ENCODE peak calls at places on chromosomes 1 and 21, in four cellular contexts. One of them, this sample, is unnamed.

GRCh38 chr1:21653744-21654100 is 15.4 kb downstream of the RAP1GAP start:
- DNase-seq in WTC11: no peak
- DNase-seq in K562: no peak
- DNase-seq in HepG2: no peak
- DNase-seq in this sample: no peak

GRCh38 chr21:45949928-45950739 is 31.4 kb upstream of the COL6A1 start:
- DNase-seq in WTC11: no peak
- DNase-seq in K562: no peak
- DNase-seq in HepG2: no peak
- DNase-seq in this sample: no peak

GRCh38 chr1:38018864-38019343 is 6.4 kb downstream of the UTP11 start:
- DNase-seq in WTC11: no peak
- DNase-seq in K562: no peak
- DNase-seq in HepG2: peak
- DNase-seq in this sample: no peak

GRCh38 chr21:14918542-14918941 is 146.3 kb downstream of the NRIP1 start:
- DNase-seq in WTC11: no peak
- DNase-seq in K562: no peak
- DNase-seq in HepG2: no peak
- DNase-seq in this sample: no peak

GRCh38 chr21:26137379-26138060 is 33.0 kb downstream of the APP start:
- DNase-seq in WTC11: no peak
- DNase-seq in K562: no peak
- DNase-seq in HepG2: no peak
- DNase-seq in this sample: no peak

GRCh38 chr1:68087184-68087583 is 36.8 kb upstream of the DIRAS3 start:
- DNase-seq in WTC11: no peak
- DNase-seq in K562: no peak
- DNase-seq in HepG2: no peak
- DNase-seq in this sample: no peak

GRCh38 chr1:47887060-47887851 is 109.9 kb downstream of the TRABD2B start:
- DNase-seq in WTC11: no peak
- DNase-seq in K562: no peak
- DNase-seq in HepG2: no peak
- DNase-seq in this sample: no peak

GRCh38 chr1:182615468-182616129 is 11.4 kb upstream of the RGS16 start:
- DNase-seq in WTC11: peak
- DNase-seq in K562: no peak
- DNase-seq in HepG2: no peak
- DNase-seq in this sample: no peak

GRCh38 chr1:219296430-219296850 is 122.8 kb downstream of the LYPLAL1 start:
- DNase-seq in WTC11: no peak
- DNase-seq in K562: no peak
- DNase-seq in HepG2: no peak
- DNase-seq in this sample: no peak

GRCh38 chr1:78104322-78104721 is 58.6 kb downstream of the GIPC2 start:
- DNase-seq in WTC11: no peak
- DNase-seq in K562: no peak
- DNase-seq in HepG2: no peak
- DNase-seq in this sample: no peak

GRCh38 chr1:207261971-207262370 is 59.5 kb upstream of the CD55 start:
- DNase-seq in WTC11: no peak
- DNase-seq in K562: no peak
- DNase-seq in HepG2: no peak
- DNase-seq in this sample: no peak

GRCh38 chr1:188237573-188238353 is 1409.0 kb downstream of the PLA2G4A start:
- DNase-seq in WTC11: no peak
- DNase-seq in K562: no peak
- DNase-seq in HepG2: no peak
- DNase-seq in this sample: no peak

DNA sequence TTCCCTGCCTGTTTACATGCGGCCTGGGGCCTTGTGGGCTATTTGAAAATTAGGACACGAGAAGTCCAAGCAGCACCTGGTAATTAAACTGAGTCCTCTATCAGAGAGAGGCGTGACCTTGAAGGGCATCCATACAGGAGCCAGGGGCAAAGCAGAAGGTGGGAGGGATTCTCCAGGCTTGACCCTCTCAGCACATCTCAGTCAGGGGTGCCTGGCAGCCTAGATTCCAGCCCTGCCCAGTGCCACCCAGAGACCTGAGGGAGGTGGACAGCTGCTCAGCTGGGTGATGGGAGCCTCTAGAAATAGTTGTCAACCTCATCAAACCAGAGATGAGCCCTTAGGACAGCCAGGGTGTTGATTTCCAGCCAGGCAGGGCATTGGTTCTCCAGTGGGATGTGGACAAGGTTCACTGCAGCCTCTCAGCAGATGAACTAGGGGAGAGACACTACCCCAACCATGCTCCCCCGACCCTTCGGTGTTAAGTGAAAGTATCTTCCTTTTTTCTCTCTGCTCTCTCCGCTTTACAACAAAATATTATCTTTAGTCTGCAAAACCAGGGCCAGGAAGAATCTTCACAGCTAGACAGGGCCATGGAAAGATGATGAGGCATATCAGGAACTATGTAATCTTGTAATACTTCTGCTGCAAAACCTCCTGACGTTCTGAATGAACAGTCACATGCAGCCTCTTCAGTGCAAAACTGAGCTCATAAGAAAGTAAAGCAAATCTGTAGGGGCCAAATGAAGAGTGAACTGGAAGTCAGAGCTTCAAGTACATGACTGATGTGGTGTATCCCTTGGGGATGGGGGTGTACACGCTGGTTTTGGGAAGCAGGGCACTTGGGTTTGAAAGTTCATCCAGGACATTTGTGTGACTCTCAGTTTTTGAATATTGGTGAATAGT is 35.9 kb upstream of the ATP5PO start:
- DNase-seq in WTC11: no peak
- DNase-seq in K562: no peak
- DNase-seq in HepG2: no peak
- DNase-seq in this sample: no peak
- TF ChIP-seq ELF4 in WTC11: no peak
- TF ChIP-seq ELF4 in K562: no peak
- TF ChIP-seq ELF4 in HepG2: no peak
- TF ChIP-seq ELF4 in this sample: no peak

GRCh38 chr1:45381243-45381642 is 41.0 kb upstream of the MUTYH start:
- DNase-seq in WTC11: no peak
- DNase-seq in K562: no peak
- DNase-seq in HepG2: no peak
- DNase-seq in this sample: no peak
- TF ChIP-seq ELF4 in WTC11: no peak
- TF ChIP-seq ELF4 in K562: no peak
- TF ChIP-seq ELF4 in HepG2: no peak
- TF ChIP-seq ELF4 in this sample: no peak

GRCh38 chr1:65164633-65165032 is 16.6 kb downstream of the AK4 start:
- DNase-seq in WTC11: no peak
- DNase-seq in K562: no peak
- DNase-seq in HepG2: peak
- DNase-seq in this sample: no peak
- TF ChIP-seq ELF4 in WTC11: no peak
- TF ChIP-seq ELF4 in K562: no peak
- TF ChIP-seq ELF4 in HepG2: no peak
- TF ChIP-seq ELF4 in this sample: no peak

DNA sequence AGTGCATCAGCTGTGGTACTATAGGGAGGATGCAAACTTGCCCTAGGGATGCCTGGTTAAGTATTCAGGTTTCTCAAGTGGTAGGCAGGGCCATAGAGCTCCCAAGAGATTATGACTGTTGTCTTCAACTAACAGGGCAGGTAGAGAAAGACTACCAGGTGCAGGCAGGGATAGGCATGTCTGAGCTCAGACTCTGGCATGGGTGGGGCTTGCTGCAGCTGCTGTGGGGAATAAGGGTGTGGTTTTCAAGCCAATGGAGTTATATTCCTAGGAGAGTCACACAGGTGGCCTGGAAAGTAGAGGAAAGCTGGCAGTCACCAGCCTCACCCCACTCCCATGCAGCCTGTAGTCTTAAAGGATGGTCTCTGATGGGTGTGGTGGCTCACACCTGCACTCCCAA is 673.4 kb upstream of the ADGRL4 start:
- DNase-seq in WTC11: no peak
- DNase-seq in K562: no peak
- DNase-seq in HepG2: no peak
- DNase-seq in this sample: no peak
- TF ChIP-seq ELF4 in WTC11: no peak
- TF ChIP-seq ELF4 in K562: no peak
- TF ChIP-seq ELF4 in HepG2: no peak
- TF ChIP-seq ELF4 in this sample: no peak

DNA sequence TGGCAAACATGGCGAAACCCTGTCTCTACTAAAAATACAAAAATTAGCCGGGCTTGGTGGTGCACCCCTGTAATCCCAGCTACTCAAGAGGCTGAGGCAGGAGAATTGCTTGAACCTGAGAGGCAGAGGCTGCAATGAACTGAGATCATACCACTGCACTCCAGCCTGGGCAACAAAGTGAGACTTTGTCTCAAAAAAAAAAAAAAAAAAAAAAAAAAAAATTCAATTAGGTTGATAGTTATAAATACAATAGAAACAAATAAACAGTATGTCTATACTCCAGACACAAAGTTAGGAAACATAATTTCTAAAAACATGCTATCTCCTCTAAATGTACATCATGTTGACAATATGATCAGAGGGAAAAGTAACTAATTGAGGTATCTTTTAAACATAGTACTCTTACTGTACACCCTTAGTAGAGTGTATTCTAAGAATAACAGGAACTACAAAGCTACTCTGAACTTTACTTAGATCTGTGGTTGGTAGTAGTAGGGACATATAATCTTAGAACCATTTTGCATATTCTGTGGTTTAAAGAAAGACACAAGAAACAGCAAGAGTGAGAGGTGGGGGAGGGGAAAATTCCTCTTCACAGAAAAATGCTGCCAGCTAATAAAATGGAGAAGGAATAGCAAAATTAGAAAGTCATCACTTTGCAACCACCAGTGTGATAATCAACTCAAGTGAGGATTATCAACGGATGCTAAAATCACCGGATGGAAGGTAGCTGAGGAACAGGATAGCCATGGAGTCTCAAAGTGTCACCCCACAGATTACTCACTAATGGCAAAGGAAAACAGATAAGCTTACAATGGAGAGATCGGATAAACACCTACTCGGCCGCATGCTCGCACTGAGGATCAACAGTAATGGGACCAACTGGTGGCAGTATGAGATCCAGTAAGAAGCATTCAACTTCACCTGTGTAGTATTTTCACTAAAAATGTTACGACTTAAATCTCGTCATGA is 35.0 kb downstream of the MTOR start:
- DNase-seq in WTC11: no peak
- DNase-seq in K562: no peak
- DNase-seq in HepG2: no peak
- DNase-seq in this sample: no peak
- TF ChIP-seq ELF4 in WTC11: no peak
- TF ChIP-seq ELF4 in K562: no peak
- TF ChIP-seq ELF4 in HepG2: no peak
- TF ChIP-seq ELF4 in this sample: no peak

DNA sequence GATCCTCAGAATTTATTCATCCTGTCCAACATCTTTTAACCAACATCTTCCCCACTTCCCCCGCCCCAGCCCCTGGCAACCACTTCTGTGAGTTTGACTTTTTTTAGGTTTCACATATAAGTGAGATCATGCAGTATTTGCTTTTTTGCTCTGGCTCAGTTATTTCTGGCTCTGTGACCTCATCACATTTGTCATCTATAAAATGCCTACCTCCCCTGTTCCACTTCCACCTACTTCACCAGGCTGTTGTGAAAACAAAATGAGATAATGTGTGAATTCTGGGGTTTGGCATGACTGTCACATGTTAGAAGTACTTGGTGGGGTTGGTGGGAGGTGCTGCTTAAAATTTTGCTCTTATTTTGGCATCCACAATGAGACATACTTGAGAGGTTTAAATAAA is 18.4 kb downstream of the HHAT start:
- DNase-seq in WTC11: no peak
- DNase-seq in K562: no peak
- DNase-seq in HepG2: no peak
- DNase-seq in this sample: no peak
- TF ChIP-seq ELF4 in WTC11: no peak
- TF ChIP-seq ELF4 in K562: no peak
- TF ChIP-seq ELF4 in HepG2: no peak
- TF ChIP-seq ELF4 in this sample: no peak

DNA sequence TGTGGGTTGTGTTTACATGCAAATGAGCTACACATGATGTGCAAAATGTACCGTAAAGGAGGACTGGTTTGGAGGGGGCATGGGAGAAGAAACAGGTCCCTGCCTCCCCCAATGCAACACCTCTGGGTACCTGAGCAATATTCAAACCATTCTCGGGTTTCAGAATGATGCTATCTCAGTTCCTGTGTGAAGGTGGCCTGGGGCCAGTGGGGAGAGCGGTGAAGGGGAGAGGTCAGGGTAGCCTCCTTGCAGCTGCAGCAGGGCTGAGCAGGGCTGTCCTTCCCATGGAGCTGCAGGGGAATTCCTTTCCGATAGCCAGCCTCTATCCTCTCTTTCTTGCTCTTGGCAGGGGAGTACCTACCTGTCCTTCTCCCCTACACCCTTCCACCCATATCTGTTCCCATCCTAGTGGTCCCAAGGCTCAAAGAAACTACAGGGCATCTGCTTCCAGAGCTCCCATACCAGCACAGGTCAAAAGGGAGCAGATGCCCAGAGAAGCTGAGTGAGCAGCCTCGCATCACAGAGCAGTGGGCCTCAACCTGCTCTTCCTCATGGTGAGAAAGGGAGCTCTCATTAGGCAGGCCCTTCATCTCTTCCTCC is 11.9 kb downstream of the MEF2D start:
- DNase-seq in WTC11: no peak
- DNase-seq in K562: no peak
- DNase-seq in HepG2: no peak
- DNase-seq in this sample: no peak
- TF ChIP-seq ELF4 in WTC11: no peak
- TF ChIP-seq ELF4 in K562: no peak
- TF ChIP-seq ELF4 in HepG2: no peak
- TF ChIP-seq ELF4 in this sample: no peak